ENCODE peak calls at places on chromosomes 3 and 15, in eight cellular contexts. One of them, this sample, is unnamed.
A peak's percentile ranks its signal among the peaks of the same experiment; 100 is the strongest.

GRCh38 chr3:57068437-57069089 is 8.1 kb downstream of the SPATA12 start:
- DNase-seq in amniotic epithelial cell: peak; percentile 89
- DNase-seq in HFF-Myc: peak; percentile 55
- DNase-seq in NCI-H1092 treated with DMSO at 0.1 percent for 48 hours: no peak
- DNase-seq in cardiac fibroblast: peak; percentile 85
- DNase-seq in GM12891: peak; percentile 62
- DNase-seq in C1 segment of cervical spinal cord: no peak
- DNase-seq in stimulated activated CD8-positive, alpha-beta memory T cell treated with anti-CD3 and anti-CD28 coated beads, Interleukin-2, amount 100 ng/mL, for 48 hours: no peak
- DNase-seq in this sample: no peak

GRCh38 chr15:99052205-99052604 is 44.6 kb upstream of the PGPEP1L start:
- DNase-seq in amniotic epithelial cell: peak; percentile 21
- DNase-seq in HFF-Myc: no peak
- DNase-seq in NCI-H1092 treated with DMSO at 0.1 percent for 48 hours: no peak
- DNase-seq in cardiac fibroblast: no peak
- DNase-seq in GM12891: no peak
- DNase-seq in C1 segment of cervical spinal cord: no peak
- DNase-seq in stimulated activated CD8-positive, alpha-beta memory T cell treated with anti-CD3 and anti-CD28 coated beads, Interleukin-2, amount 100 ng/mL, for 48 hours: no peak
- DNase-seq in this sample: no peak

GRCh38 chr3:13080591-13080990 is 7.4 kb upstream of the IQSEC1 start:
- DNase-seq in amniotic epithelial cell: no peak
- DNase-seq in HFF-Myc: no peak
- DNase-seq in NCI-H1092 treated with DMSO at 0.1 percent for 48 hours: peak; percentile 14
- DNase-seq in cardiac fibroblast: no peak
- DNase-seq in GM12891: no peak
- DNase-seq in C1 segment of cervical spinal cord: no peak
- DNase-seq in stimulated activated CD8-positive, alpha-beta memory T cell treated with anti-CD3 and anti-CD28 coated beads, Interleukin-2, amount 100 ng/mL, for 48 hours: no peak
- DNase-seq in this sample: no peak

GRCh38 chr15:35514759-35515158 is 31.2 kb downstream of the DPH6 start:
- DNase-seq in amniotic epithelial cell: no peak
- DNase-seq in HFF-Myc: no peak
- DNase-seq in NCI-H1092 treated with DMSO at 0.1 percent for 48 hours: no peak
- DNase-seq in cardiac fibroblast: peak; percentile 41
- DNase-seq in GM12891: no peak
- DNase-seq in C1 segment of cervical spinal cord: no peak
- DNase-seq in stimulated activated CD8-positive, alpha-beta memory T cell treated with anti-CD3 and anti-CD28 coated beads, Interleukin-2, amount 100 ng/mL, for 48 hours: no peak
- DNase-seq in this sample: no peak

GRCh38 chr3:67028385-67028784 is 30.3 kb downstream of the KBTBD8 start:
- DNase-seq in amniotic epithelial cell: no peak
- DNase-seq in HFF-Myc: no peak
- DNase-seq in NCI-H1092 treated with DMSO at 0.1 percent for 48 hours: no peak
- DNase-seq in cardiac fibroblast: no peak
- DNase-seq in GM12891: no peak
- DNase-seq in C1 segment of cervical spinal cord: no peak
- DNase-seq in stimulated activated CD8-positive, alpha-beta memory T cell treated with anti-CD3 and anti-CD28 coated beads, Interleukin-2, amount 100 ng/mL, for 48 hours: no peak
- DNase-seq in this sample: no peak

GRCh38 chr15:69468241-69469121 is 15.9 kb downstream of the RPLP1 start:
- DNase-seq in amniotic epithelial cell: peak; percentile 86
- DNase-seq in HFF-Myc: no peak
- DNase-seq in NCI-H1092 treated with DMSO at 0.1 percent for 48 hours: peak; percentile 89
- DNase-seq in cardiac fibroblast: no peak
- DNase-seq in GM12891: no peak
- DNase-seq in C1 segment of cervical spinal cord: no peak
- DNase-seq in stimulated activated CD8-positive, alpha-beta memory T cell treated with anti-CD3 and anti-CD28 coated beads, Interleukin-2, amount 100 ng/mL, for 48 hours: peak; percentile 58
- DNase-seq in this sample: peak; percentile 87

GRCh38 chr15:48059786-48060185 is 61.0 kb upstream of the SLC24A5 start:
- DNase-seq in amniotic epithelial cell: no peak
- DNase-seq in HFF-Myc: no peak
- DNase-seq in NCI-H1092 treated with DMSO at 0.1 percent for 48 hours: no peak
- DNase-seq in cardiac fibroblast: peak; percentile 33
- DNase-seq in GM12891: no peak
- DNase-seq in C1 segment of cervical spinal cord: no peak
- DNase-seq in stimulated activated CD8-positive, alpha-beta memory T cell treated with anti-CD3 and anti-CD28 coated beads, Interleukin-2, amount 100 ng/mL, for 48 hours: no peak
- DNase-seq in this sample: no peak

GRCh38 chr3:184373422-184373821 is 4.6 kb downstream of the THPO start:
- DNase-seq in amniotic epithelial cell: no peak
- DNase-seq in HFF-Myc: no peak
- DNase-seq in NCI-H1092 treated with DMSO at 0.1 percent for 48 hours: no peak
- DNase-seq in cardiac fibroblast: peak; percentile 38
- DNase-seq in GM12891: no peak
- DNase-seq in C1 segment of cervical spinal cord: no peak
- DNase-seq in stimulated activated CD8-positive, alpha-beta memory T cell treated with anti-CD3 and anti-CD28 coated beads, Interleukin-2, amount 100 ng/mL, for 48 hours: no peak
- DNase-seq in this sample: no peak

GRCh38 chr15:99682455-99682854 is 50.8 kb downstream of the LYSMD4 start:
- DNase-seq in amniotic epithelial cell: peak; percentile 81
- DNase-seq in HFF-Myc: peak; percentile 75
- DNase-seq in NCI-H1092 treated with DMSO at 0.1 percent for 48 hours: no peak
- DNase-seq in cardiac fibroblast: peak; percentile 86
- DNase-seq in GM12891: no peak
- DNase-seq in C1 segment of cervical spinal cord: no peak
- DNase-seq in stimulated activated CD8-positive, alpha-beta memory T cell treated with anti-CD3 and anti-CD28 coated beads, Interleukin-2, amount 100 ng/mL, for 48 hours: no peak
- DNase-seq in this sample: no peak

GRCh38 chr3:147773236-147773635 is 364.1 kb downstream of the ZIC1 start:
- DNase-seq in amniotic epithelial cell: no peak
- DNase-seq in HFF-Myc: no peak
- DNase-seq in NCI-H1092 treated with DMSO at 0.1 percent for 48 hours: no peak
- DNase-seq in cardiac fibroblast: no peak
- DNase-seq in GM12891: no peak
- DNase-seq in C1 segment of cervical spinal cord: no peak
- DNase-seq in stimulated activated CD8-positive, alpha-beta memory T cell treated with anti-CD3 and anti-CD28 coated beads, Interleukin-2, amount 100 ng/mL, for 48 hours: no peak
- DNase-seq in this sample: no peak

GRCh38 chr3:81910244-81910852 is 148.9 kb upstream of the GBE1 start:
- DNase-seq in amniotic epithelial cell: peak; percentile 19
- DNase-seq in HFF-Myc: peak; percentile 14
- DNase-seq in NCI-H1092 treated with DMSO at 0.1 percent for 48 hours: peak; percentile 10
- DNase-seq in cardiac fibroblast: peak; percentile 50
- DNase-seq in GM12891: peak; percentile 0
- DNase-seq in C1 segment of cervical spinal cord: no peak
- DNase-seq in stimulated activated CD8-positive, alpha-beta memory T cell treated with anti-CD3 and anti-CD28 coated beads, Interleukin-2, amount 100 ng/mL, for 48 hours: no peak
- DNase-seq in this sample: peak; percentile 14

GRCh38 chr15:73678498-73678897 is 5.7 kb upstream of the CD276 start:
- DNase-seq in amniotic epithelial cell: no peak
- DNase-seq in HFF-Myc: no peak
- DNase-seq in NCI-H1092 treated with DMSO at 0.1 percent for 48 hours: no peak
- DNase-seq in cardiac fibroblast: no peak
- DNase-seq in GM12891: no peak
- DNase-seq in C1 segment of cervical spinal cord: no peak
- DNase-seq in stimulated activated CD8-positive, alpha-beta memory T cell treated with anti-CD3 and anti-CD28 coated beads, Interleukin-2, amount 100 ng/mL, for 48 hours: no peak
- DNase-seq in this sample: no peak

GRCh38 chr3:185959609-185960517 is 22.0 kb upstream of the TRA2B start:
- DNase-seq in amniotic epithelial cell: peak; percentile 63
- DNase-seq in HFF-Myc: peak; percentile 67
- DNase-seq in NCI-H1092 treated with DMSO at 0.1 percent for 48 hours: no peak
- DNase-seq in cardiac fibroblast: peak; percentile 81
- DNase-seq in GM12891: no peak
- DNase-seq in C1 segment of cervical spinal cord: no peak
- DNase-seq in stimulated activated CD8-positive, alpha-beta memory T cell treated with anti-CD3 and anti-CD28 coated beads, Interleukin-2, amount 100 ng/mL, for 48 hours: no peak
- DNase-seq in this sample: no peak

GRCh38 chr15:23538657-23539056 is 26.8 kb upstream of the MKRN3 start:
- DNase-seq in amniotic epithelial cell: no peak
- DNase-seq in HFF-Myc: no peak
- DNase-seq in NCI-H1092 treated with DMSO at 0.1 percent for 48 hours: no peak
- DNase-seq in cardiac fibroblast: no peak
- DNase-seq in GM12891: no peak
- DNase-seq in C1 segment of cervical spinal cord: no peak
- DNase-seq in stimulated activated CD8-positive, alpha-beta memory T cell treated with anti-CD3 and anti-CD28 coated beads, Interleukin-2, amount 100 ng/mL, for 48 hours: no peak
- DNase-seq in this sample: no peak